ENCODE peak calls at places on chromosomes 11 and 22, in six cellular contexts. M is neuronal stem cell, D is transverse colon, E is GM23248, I is right atrium auricular region, B is coronary artery. Q is an unnamed sample.

GRCh38 chr22:42432020-42432596 is at the start of gene NFAM1:
- DNase-seq in M (no peak), E (no peak), I (no peak), B (no peak), D (peak), Q (peak)

GRCh38 chr22:28989912-28990311 is 71.7 kb downstream of the C22orf31 start:
- DNase-seq in D (no peak), I (no peak), M (no peak), E (no peak), B (no peak), Q (no peak)

GRCh38 chr22:19878461-19879247 is 24.0 kb upstream of the GNB1L start:
- DNase-seq in D (no peak), I (no peak), B (peak), E (peak), M (no peak), Q (peak)

GRCh38 chr22:21726650-21727049 is 8.9 kb downstream of the YPEL1 start:
- DNase-seq in M (no peak), E (no peak), B (no peak), I (no peak), D (peak), Q (no peak)

GRCh38 chr11:116581349-116581748 is 191.4 kb downstream of the BUD13 start:
- DNase-seq in M (no peak), I (no peak), B (no peak), D (no peak), E (no peak), Q (no peak)

GRCh38 chr11:45384711-45385241 is 98.6 kb upstream of the SYT13 start:
- DNase-seq in E (no peak), B (no peak), D (no peak), I (no peak), M (peak), Q (peak)

GRCh38 chr11:6194065-6194581 is 4.9 kb upstream of the OR52W1 start:
- DNase-seq in M (no peak), I (no peak), E (no peak), B (no peak), D (no peak), Q (no peak)

GRCh38 chr11:101128571-101129202 is 926 bp downstream of the PGR start:
- DNase-seq in E (no peak), B (peak), I (no peak), M (peak), D (no peak), Q (peak)

GRCh38 chr11:122189259-122189658 is 73.2 kb upstream of the BLID start:
- DNase-seq in I (no peak), E (peak), D (no peak), M (no peak), B (no peak), Q (no peak)

GRCh38 chr11:113014731-113015455 is 53.7 kb downstream of the NCAM1 start:
- DNase-seq in E (peak), D (peak), M (no peak), I (peak), B (no peak), Q (no peak)

GRCh38 chr22:18065256-18065655 is 12.5 kb upstream of the PEX26 start:
- DNase-seq in D (no peak), E (no peak), M (no peak), I (no peak), B (no peak), Q (no peak)

GRCh38 chr11:11179239-11179638 is 173.8 kb downstream of the CSNK2A3 start:
- DNase-seq in B (no peak), D (no peak), I (no peak), E (peak), M (no peak), Q (peak)

GRCh38 chr11:34343153-34343552 is 14.7 kb downstream of the ABTB2 start:
- DNase-seq in B (no peak), I (no peak), M (no peak), D (no peak), E (peak), Q (peak)

GRCh38 chr11:27217948-27218410 is 145.0 kb downstream of the CCDC34 start:
- DNase-seq in I (no peak), M (no peak), E (peak), D (no peak), B (no peak), Q (no peak)

GRCh38 chr22:43007519-43008102 is 7.3 kb downstream of the PACSIN2 start:
- DNase-seq in I (no peak), D (peak), E (peak), B (no peak), M (no peak), Q (peak)

GRCh38 chr22:38758276-38758945 is 2.6 kb upstream of the SUN2 start:
- DNase-seq in B (no peak), M (no peak), I (no peak), E (no peak), D (no peak), Q (peak)

GRCh38 chr11:131977231-131977630 is 606.8 kb downstream of the NTM start:
- DNase-seq in M (no peak), I (no peak), B (no peak), E (peak), D (no peak), Q (no peak)

GRCh38 chr11:68312117-68312779 is at the start of gene LRP5:
- DNase-seq in I (no peak), E (peak), B (no peak), D (peak), M (no peak), Q (peak)

GRCh38 chr11:76653674-76654309 is 16.8 kb downstream of the LRRC32 start:
- DNase-seq in D (peak), B (peak), I (peak), M (no peak), E (peak), Q (peak)

GRCh38 chr11:134261626-134262488 is 8.5 kb downstream of the ACAD8 start:
- DNase-seq in M (no peak), I (no peak), E (peak), B (no peak), D (no peak), Q (peak)

GRCh38 chr11:35998651-35999050 is 54.8 kb downstream of the LDLRAD3 start:
- DNase-seq in E (no peak), B (no peak), I (no peak), M (no peak), D (no peak), Q (peak)

DNA sequence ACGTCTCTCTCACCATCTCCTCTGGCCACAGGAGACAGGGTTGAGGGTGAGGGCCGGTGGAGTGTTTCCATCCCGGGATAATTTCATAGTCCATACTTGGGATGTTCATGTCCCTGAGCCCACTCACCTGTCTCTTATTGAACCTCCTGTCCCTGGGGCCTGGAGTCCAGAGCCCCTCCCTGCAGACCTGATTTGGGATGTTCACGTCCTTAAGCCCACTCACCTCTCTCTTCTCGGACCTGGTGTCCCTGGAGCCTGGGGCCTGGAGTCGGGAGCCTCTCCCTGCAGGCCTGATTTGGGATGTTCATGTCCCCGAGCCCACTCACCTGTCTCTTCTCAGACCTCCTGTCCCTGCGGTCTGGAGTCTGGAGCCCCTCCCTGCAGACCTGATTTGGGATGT is 868.2 kb downstream of the BRD1 start:
- DNase-seq in D (no peak), M (no peak), I (peak), E (no peak), B (peak), Q (no peak)
- H3K4me3 ChIP-seq in D (no peak), M (no peak), I (no peak), E (no peak), B (no peak), Q (no peak)

DNA sequence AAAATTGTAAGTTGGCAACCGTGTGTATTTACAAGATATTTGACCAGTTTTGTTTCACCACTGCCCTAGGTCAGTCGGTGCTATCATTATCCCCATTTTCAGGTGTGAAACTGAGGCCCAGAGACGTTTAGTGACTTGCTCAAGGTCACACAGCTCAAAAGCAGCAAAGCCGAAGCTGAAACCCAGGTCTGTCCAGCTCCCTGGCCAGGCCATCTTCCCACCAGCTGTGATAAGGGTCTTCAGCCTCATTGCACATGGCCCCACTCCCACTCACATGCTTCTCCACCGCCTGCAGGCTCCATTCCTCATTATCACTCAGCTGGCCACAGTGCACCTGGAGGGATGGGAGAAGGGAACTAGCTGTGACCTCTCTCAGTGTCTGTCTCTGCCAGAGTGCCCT is 83.2 kb downstream of the PDE2A start:
- DNase-seq in I (no peak), B (no peak), M (no peak), E (no peak), D (no peak), Q (no peak)
- H3K4me3 ChIP-seq in I (no peak), B (no peak), M (no peak), E (no peak), D (no peak), Q (no peak)

GRCh38 chr11:43823316-43823715 is 57.3 kb upstream of the ALKBH3 start:
- DNase-seq in I (no peak), B (no peak), E (no peak), M (no peak), D (no peak), Q (no peak)
- H3K4me3 ChIP-seq in I (no peak), B (no peak), E (no peak), M (no peak), D (no peak), Q (no peak)

GRCh38 chr11:86196291-86196690 is 48.3 kb upstream of the EED start:
- DNase-seq in M (no peak), E (no peak), B (no peak), I (no peak), D (no peak), Q (no peak)

GRCh38 chr11:86191874-86192273 is 52.7 kb upstream of the EED start:
- DNase-seq in M (no peak), I (no peak), B (no peak), D (no peak), E (no peak), Q (no peak)

GRCh38 chr11:86194998-86195397 is 49.6 kb upstream of the EED start:
- DNase-seq in M (no peak), E (no peak), B (no peak), D (no peak), I (no peak), Q (no peak)

GRCh38 chr11:86192858-86193257 is 51.7 kb upstream of the EED start:
- DNase-seq in D (no peak), B (no peak), M (no peak), I (no peak), E (no peak), Q (no peak)

GRCh38 chr11:86193297-86194095 is 51.1 kb upstream of the EED start:
- DNase-seq in M (peak), I (peak), B (no peak), E (peak), D (peak), Q (peak)
- H3K4me3 ChIP-seq in M (no peak), I (no peak), B (peak), E (peak), D (no peak), Q (peak)

Q was measured in osteoblast.